ENCODE peak calls at places on chromosomes 5 and 9, in five cellular contexts. T, S, U, Z and W are unnamed samples.

GRCh38 chr5:143128412-143129071 is 274.9 kb downstream of the NR3C1 start:
- ATAC-seq in T (no peak), S (no peak), U (no peak), Z (peak; percentile 87), W (no peak)

GRCh38 chr5:138439537-138440225 is 824 bp downstream of the REEP2 start:
- ATAC-seq in T (peak; percentile 29), S (peak; percentile 34), U (peak; percentile 15), Z (peak; percentile 9), W (peak; percentile 20)

GRCh38 chr5:58934629-58935097 is 351.8 kb downstream of the RAB3C start:
- ATAC-seq in T (no peak), S (no peak), U (no peak), Z (no peak), W (no peak)

GRCh38 chr9:109245300-109245897 is 75.5 kb downstream of the EPB41L4B start:
- ATAC-seq in T (no peak), S (no peak), U (no peak), Z (no peak), W (no peak)

GRCh38 chr5:156879665-156880285 is 29.7 kb downstream of the PPP1R2B start:
- ATAC-seq in T (peak; percentile 85), S (no peak), U (no peak), Z (peak; percentile 43), W (no peak)

GRCh38 chr5:53984987-53985386 is 325.4 kb downstream of the ARL15 start:
- ATAC-seq in T (no peak), S (no peak), U (no peak), Z (no peak), W (no peak)

GRCh38 chr9:32579706-32580331 is 6.9 kb upstream of the NDUFB6 start:
- ATAC-seq in T (peak; percentile 73), S (no peak), U (no peak), Z (peak; percentile 56), W (peak; percentile 42)

GRCh38 chr5:157994271-157994691 is 135.3 kb upstream of the CLINT1 start:
- ATAC-seq in T (peak; percentile 32), S (peak; percentile 15), U (no peak), Z (peak; percentile 31), W (no peak)

GRCh38 chr9:15205632-15206243 is 101.3 kb downstream of the TTC39B start:
- ATAC-seq in T (no peak), S (no peak), U (no peak), Z (no peak), W (no peak)

GRCh38 chr9:76580832-76581231 is 121.8 kb downstream of the GCNT1 start:
- ATAC-seq in T (no peak), S (no peak), U (no peak), Z (no peak), W (no peak)

GRCh38 chr5:41264019-41264418 is 50.7 kb upstream of the C6 start:
- ATAC-seq in T (no peak), S (peak; percentile 50), U (peak; percentile 71), Z (peak; percentile 37), W (no peak)

GRCh38 chr9:33765411-33765810 is 29.9 kb upstream of the PRSS3 start:
- ATAC-seq in T (no peak), S (no peak), U (no peak), Z (no peak), W (peak; percentile 68)

GRCh38 chr9:121266906-121267650 is 884 bp upstream of the GSN start:
- ATAC-seq in T (no peak), S (no peak), U (no peak), Z (no peak), W (no peak)

GRCh38 chr5:176784218-176785165 is 25.9 kb upstream of the UNC5A start:
- ATAC-seq in T (no peak), S (no peak), U (no peak), Z (no peak), W (peak; percentile 84)

GRCh38 chr9:37953775-37954437 is 50.0 kb upstream of the SLC25A51 start:
- ATAC-seq in T (peak; percentile 88), S (peak; percentile 45), U (peak; percentile 13), Z (peak; percentile 5), W (peak; percentile 86)

GRCh38 chr5:150168864-150169263 is 2.3 kb downstream of the CDX1 start:
- ATAC-seq in T (no peak), S (no peak), U (no peak), Z (peak; percentile 42), W (no peak)

GRCh38 chr5:19771174-19771835 is 216.7 kb downstream of the CDH18 start:
- ATAC-seq in T (no peak), S (no peak), U (no peak), Z (no peak), W (no peak)

GRCh38 chr9:4061717-4062116 is 238.2 kb downstream of the GLIS3 start:
- ATAC-seq in T (no peak), S (no peak), U (no peak), Z (no peak), W (no peak)

GRCh38 chr5:177476531-177477233 is 3.2 kb upstream of the DBN1 start:
- ATAC-seq in T (no peak), S (peak; percentile 41), U (no peak), Z (no peak), W (peak; percentile 2)

GRCh38 chr5:158878227-158878626 is 221.5 kb downstream of the EBF1 start:
- ATAC-seq in T (no peak), S (no peak), U (no peak), Z (no peak), W (no peak)

GRCh38 chr9:114525505-114525904 is 20.2 kb upstream of the WHRN start:
- ATAC-seq in T (no peak), S (no peak), U (no peak), Z (no peak), W (no peak)